ENCODE peak calls at places on chromosomes 3 and 15, in seven cellular contexts. J is DMS153; T is activated gamma-delta T cell treated with Interleukin-2 at 50 U/mL for 16 hours; Z is activated T-helper 9 cell treated with anti-CD3 and anti-CD28 coated beads, Interleukin-2, amount 50 U/mL, for 16 hours; O is AG10803; H is hippocampal formation; P is M059J. I is an unnamed sample.

GRCh38 chr3:117278424-117279190 is 569.0 kb downstream of the TUSC7 start:
- DNase-seq in J (peak; percentile 12), T (no peak), Z (no peak), O (no peak), H (no peak), P (peak; percentile 6), I (no peak)

GRCh38 chr3:9399746-9400145 is 2.3 kb downstream of the SETD5 start:
- DNase-seq in J (peak; percentile 47), T (no peak), Z (no peak), O (peak; percentile 96), H (peak; percentile 66), P (peak; percentile 87), I (no peak)

GRCh38 chr3:126053949-126054569 is 29.9 kb downstream of the SLC41A3 start:
- DNase-seq in J (no peak), T (no peak), Z (no peak), O (no peak), H (no peak), P (no peak), I (no peak)

GRCh38 chr3:43786102-43786952 is 95.6 kb downstream of the ABHD5 start:
- DNase-seq in J (no peak), T (no peak), Z (no peak), O (peak; percentile 20), H (no peak), P (peak; percentile 15), I (no peak)

GRCh38 chr15:62904511-62904910 is 138.0 kb upstream of the TPM1 start:
- DNase-seq in J (no peak), T (peak; percentile 34), Z (peak; percentile 5), O (no peak), H (no peak), P (no peak), I (no peak)

GRCh38 chr3:185789134-185789533 is 35.7 kb downstream of the IGF2BP2 start:
- DNase-seq in J (no peak), T (no peak), Z (no peak), O (no peak), H (no peak), P (no peak), I (no peak)

GRCh38 chr15:77527164-77527778 is 105.4 kb downstream of the LINGO1 start:
- DNase-seq in J (no peak), T (no peak), Z (no peak), O (peak; percentile 50), H (no peak), P (peak; percentile 36), I (no peak)

GRCh38 chr3:179653777-179654117 is 907 bp downstream of the USP13 start:
- DNase-seq in J (no peak), T (no peak), Z (no peak), O (no peak), H (no peak), P (peak; percentile 40), I (no peak)

GRCh38 chr3:117735481-117736101 is 1026.0 kb downstream of the TUSC7 start:
- DNase-seq in J (no peak), T (no peak), Z (no peak), O (peak; percentile 47), H (no peak), P (peak; percentile 62), I (no peak)

GRCh38 chr3:113214227-113214626 is 2.9 kb downstream of the BOC start:
- DNase-seq in J (no peak), T (no peak), Z (no peak), O (peak; percentile 22), H (no peak), P (no peak), I (no peak)

GRCh38 chr3:129596194-129597086 is 10.0 kb downstream of the PLXND1 start:
- DNase-seq in J (peak; percentile 61), T (no peak), Z (no peak), O (peak; percentile 97), H (peak; percentile 82), P (peak; percentile 94), I (no peak)

GRCh38 chr15:47386459-47386858 is 330.8 kb upstream of the SEMA6D start:
- DNase-seq in J (no peak), T (no peak), Z (no peak), O (no peak), H (no peak), P (no peak), I (no peak)

I was measured in naive thymus-derived CD4-positive, alpha-beta T cell.